ENCODE peak calls at places on chromosome 17, in nine cellular contexts. K is naive thymus-derived CD4-positive, alpha-beta T cell; L is heart left ventricle; E is suprapubic skin; M is ovary; Z is effector memory CD4-positive, alpha-beta T cell; Y is fibroblast of lung; U is stomach; B is NT2/D1. D is an unnamed sample. For H3K36me3 and H3K4me1, the result is how much of the 10 kb centered on the place peaks cover.

GRCh38 chr17:40325156-40326013 is 16.4 kb downstream of the RARA start:
- DNase-seq in K (no peak), L (peak), E (no peak), M (no peak), Z (no peak), Y (no peak), U (no peak), B (no peak), D (no peak)

GRCh38 chr17:50493744-50494143 is 14.5 kb upstream of the MYCBPAP start:
- DNase-seq in K (no peak), L (no peak), E (no peak), M (no peak), Z (no peak), Y (no peak), U (no peak), B (no peak), D (no peak)

GRCh38 chr17:63930951-63931575 is 1.1 kb downstream of the CD79B start:
- DNase-seq in K (peak), L (peak), E (peak), M (no peak), Z (peak), Y (no peak), U (peak), B (no peak), D (no peak)

GRCh38 chr17:48333034-48333491 is 97.0 kb downstream of the SKAP1 start:
- DNase-seq in K (no peak), L (no peak), E (no peak), M (no peak), Z (no peak), Y (no peak), U (no peak), B (no peak), D (no peak)

GRCh38 chr17:80212109-80212508 is 8.0 kb downstream of the SGSH start:
- DNase-seq in K (no peak), L (no peak), E (no peak), M (no peak), Z (no peak), Y (no peak), U (no peak), B (no peak), D (no peak)

GRCh38 chr17:7587831-7588230 is 2.1 kb downstream of the SOX15 start:
- DNase-seq in K (no peak), L (peak), E (no peak), M (no peak), Z (no peak), Y (peak), U (no peak), B (no peak), D (no peak)

GRCh38 chr17:5879424-5879823 is 190.8 kb upstream of the WSCD1 start:
- DNase-seq in K (no peak), L (no peak), E (no peak), M (no peak), Z (no peak), Y (no peak), U (no peak), B (no peak), D (no peak)

GRCh38 chr17:7321466-7321865 is 6.3 kb upstream of the GPS2 start:
- DNase-seq in K (no peak), L (no peak), E (no peak), M (no peak), Z (no peak), Y (no peak), U (no peak), B (no peak), D (no peak)

GRCh38 chr17:81329927-81330883 is 35.1 kb upstream of the SLC38A10 start:
- DNase-seq in K (no peak), L (no peak), E (no peak), M (no peak), Z (no peak), Y (peak), U (no peak), B (no peak), D (no peak)

GRCh38 chr17:82806645-82807044 is 33.2 kb downstream of the ZNF750 start:
- DNase-seq in K (no peak), L (no peak), E (no peak), M (no peak), Z (no peak), Y (no peak), U (no peak), B (no peak), D (no peak)

GRCh38 chr17:16649585-16649984 is 4.1 kb downstream of the ZNF624 start:
- DNase-seq in K (no peak), L (no peak), E (no peak), M (no peak), Z (no peak), Y (no peak), U (no peak), B (no peak), D (no peak)

GRCh38 chr17:43563262-43564079 is 17.3 kb upstream of the ETV4 start:
- DNase-seq in K (no peak), L (no peak), E (no peak), M (no peak), Z (no peak), Y (no peak), U (no peak), B (no peak), D (peak)

GRCh38 chr17:35163886-35164285 is 16.3 kb downstream of the UNC45B start:
- DNase-seq in K (no peak), L (no peak), E (no peak), M (no peak), Z (no peak), Y (no peak), U (no peak), B (no peak), D (no peak)

GRCh38 chr17:3773511-3773910 is 27.5 kb downstream of the ITGAE start:
- DNase-seq in K (no peak), L (no peak), E (no peak), M (no peak), Z (no peak), Y (peak), U (no peak), B (no peak), D (no peak)

GRCh38 chr17:64063088-64063487 is 42.7 kb upstream of the ICAM2 start:
- DNase-seq in K (no peak), L (no peak), E (no peak), M (no peak), Z (no peak), Y (no peak), U (no peak), B (no peak), D (no peak)

GRCh38 chr17:74059471-74059870 is 144.0 kb upstream of the RPL38 start:
- DNase-seq in K (no peak), L (no peak), E (no peak), M (no peak), Z (no peak), Y (no peak), U (peak), B (no peak), D (no peak)

GRCh38 chr17:30788918-30789317 is 35.6 kb downstream of the CRLF3 start:
- DNase-seq in K (no peak), L (no peak), E (no peak), M (no peak), Z (no peak), Y (peak), U (no peak), B (no peak), D (no peak)
- H3K36me3 ChIP-seq in K (half or more), L (half or more), E (half or more), M (under half), Z (under half), Y (under half), U (half or more), B (half or more), D (half or more)

GRCh38 chr17:59355695-59356323 is 24.4 kb downstream of the YPEL2 start:
- DNase-seq in K (no peak), L (no peak), E (no peak), M (no peak), Z (no peak), Y (no peak), U (no peak), B (no peak), D (no peak)

GRCh38 chr17:59355030-59355694 is 23.7 kb downstream of the YPEL2 start:
- DNase-seq in K (no peak), L (no peak), E (no peak), M (no peak), Z (no peak), Y (no peak), U (no peak), B (no peak), D (no peak)

GRCh38 chr17:59353106-59353854 is 21.8 kb downstream of the YPEL2 start:
- DNase-seq in K (no peak), L (no peak), E (no peak), M (no peak), Z (no peak), Y (no peak), U (no peak), B (no peak), D (no peak)

GRCh38 chr17:59356543-59357218 is 25.2 kb downstream of the YPEL2 start:
- DNase-seq in K (no peak), L (no peak), E (no peak), M (no peak), Z (no peak), Y (peak), U (no peak), B (no peak), D (no peak)

GRCh38 chr17:59353936-59354755 is 22.7 kb downstream of the YPEL2 start:
- DNase-seq in K (no peak), L (no peak), E (no peak), M (no peak), Z (no peak), Y (no peak), U (no peak), B (no peak), D (peak)
- H3K4me1 ChIP-seq in K (under half), L (half or more), E (under half), M (under half), Z (under half), Y (under half), U (half or more), B (under half), D (under half)

GRCh38 chr17:45425125-45425983 is 7.3 kb downstream of the ARHGAP27 start:
- DNase-seq in K (no peak), L (peak), E (no peak), M (no peak), Z (no peak), Y (peak), U (peak), B (peak), D (peak)

GRCh38 chr17:45425984-45426413 is 6.7 kb downstream of the ARHGAP27 start:
- DNase-seq in K (no peak), L (no peak), E (no peak), M (no peak), Z (no peak), Y (no peak), U (no peak), B (no peak), D (no peak)

GRCh38 chr17:45423936-45424335 is 8.7 kb downstream of the ARHGAP27 start:
- DNase-seq in K (no peak), L (no peak), E (no peak), M (no peak), Z (no peak), Y (no peak), U (no peak), B (no peak), D (no peak)

GRCh38 chr17:45423304-45423703 is 9.4 kb downstream of the ARHGAP27 start:
- DNase-seq in K (no peak), L (no peak), E (no peak), M (no peak), Z (no peak), Y (no peak), U (no peak), B (no peak), D (no peak)

GRCh38 chr17:45424769-45425124 is 7.9 kb downstream of the ARHGAP27 start:
- DNase-seq in K (no peak), L (no peak), E (no peak), M (no peak), Z (no peak), Y (no peak), U (no peak), B (no peak), D (no peak)
- H3K4me3 ChIP-seq in K (no peak), L (peak), E (peak), M (no peak), Z (no peak), Y (no peak), U (peak), B (peak), D (peak)

DNA sequence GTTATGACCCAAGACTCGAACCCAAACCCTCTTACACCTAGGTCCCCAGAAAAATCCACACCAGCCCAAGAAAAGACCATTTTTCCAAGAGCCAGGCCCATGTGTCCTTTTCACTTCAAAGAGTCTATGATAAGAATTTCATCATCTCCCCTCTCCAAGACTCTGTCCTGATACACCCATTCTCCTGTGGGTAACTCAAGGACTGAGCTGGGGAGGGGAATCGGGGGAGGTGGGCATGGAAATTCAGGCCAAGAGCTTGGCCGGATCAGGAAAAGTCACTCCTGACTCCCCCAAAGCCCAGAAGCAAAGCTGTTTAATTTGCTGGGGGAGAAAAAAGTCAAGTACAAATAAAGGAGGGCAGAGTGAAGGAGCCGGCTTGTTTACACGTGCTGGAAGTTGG is 3.7 kb downstream of the ACLY start:
- DNase-seq in K (no peak), L (no peak), E (no peak), M (no peak), Z (no peak), Y (no peak), U (no peak), B (no peak), D (no peak)
- H3K36me3 ChIP-seq in K (under half), L (under half), E (under half), M (under half), Z (under half), Y (under half), U (under half), B (half or more), D (under half)